ENCODE peak calls at places on chromosomes 1 and 21, in seven cellular contexts. One of them, this sample, is unnamed.

GRCh38 chr1:23620605-23621004 is 61.3 kb upstream of the ID3 start:
- DNase-seq in H1: no peak
- DNase-seq in mesenchymal stem cell: no peak
- DNase-seq in neuronal stem cell: no peak
- DNase-seq in trophoblast cell: no peak
- DNase-seq in mesendoderm: no peak
- DNase-seq in H9: no peak
- DNase-seq in this sample: no peak

GRCh38 chr1:67683736-67684525 is 1.1 kb upstream of the GADD45A start:
- DNase-seq in neuronal stem cell: no peak
- DNase-seq in H9: no peak
- DNase-seq in H1: no peak
- DNase-seq in mesendoderm: no peak
- DNase-seq in trophoblast cell: no peak
- DNase-seq in mesenchymal stem cell: peak
- DNase-seq in this sample: peak

GRCh38 chr1:155669233-155670162 is 19.1 kb downstream of the YY1AP1 start:
- DNase-seq in H1: no peak
- DNase-seq in H9: no peak
- DNase-seq in mesenchymal stem cell: no peak
- DNase-seq in neuronal stem cell: no peak
- DNase-seq in trophoblast cell: peak
- DNase-seq in mesendoderm: no peak
- DNase-seq in this sample: no peak

GRCh38 chr1:8384088-8384487 is 66.2 kb downstream of the SLC45A1 start:
- DNase-seq in mesenchymal stem cell: peak
- DNase-seq in mesendoderm: no peak
- DNase-seq in trophoblast cell: no peak
- DNase-seq in H9: no peak
- DNase-seq in neuronal stem cell: no peak
- DNase-seq in H1: no peak
- DNase-seq in this sample: peak

GRCh38 chr21:45145146-45145545 is 70.8 kb downstream of the ADARB1 start:
- DNase-seq in mesendoderm: no peak
- DNase-seq in mesenchymal stem cell: no peak
- DNase-seq in H1: no peak
- DNase-seq in trophoblast cell: no peak
- DNase-seq in H9: no peak
- DNase-seq in neuronal stem cell: no peak
- DNase-seq in this sample: no peak

GRCh38 chr1:22969224-22969829 is 3.3 kb downstream of the LACTBL1 start:
- DNase-seq in mesendoderm: no peak
- DNase-seq in H1: no peak
- DNase-seq in H9: no peak
- DNase-seq in neuronal stem cell: no peak
- DNase-seq in trophoblast cell: no peak
- DNase-seq in mesenchymal stem cell: peak
- DNase-seq in this sample: peak

GRCh38 chr1:22043175-22043769 is 9.2 kb upstream of the CDC42 start:
- DNase-seq in H1: no peak
- DNase-seq in H9: no peak
- DNase-seq in neuronal stem cell: no peak
- DNase-seq in mesendoderm: no peak
- DNase-seq in trophoblast cell: peak
- DNase-seq in mesenchymal stem cell: no peak
- DNase-seq in this sample: no peak

GRCh38 chr21:29436650-29437049 is 137.9 kb downstream of the BACH1 start:
- DNase-seq in neuronal stem cell: no peak
- DNase-seq in mesendoderm: no peak
- DNase-seq in H1: no peak
- DNase-seq in trophoblast cell: no peak
- DNase-seq in H9: no peak
- DNase-seq in mesenchymal stem cell: no peak
- DNase-seq in this sample: no peak

GRCh38 chr1:156750191-156750931 is 1.1 kb downstream of the HDGF start:
- DNase-seq in neuronal stem cell: no peak
- DNase-seq in H9: no peak
- DNase-seq in H1: no peak
- DNase-seq in mesenchymal stem cell: no peak
- DNase-seq in trophoblast cell: peak
- DNase-seq in mesendoderm: peak
- DNase-seq in this sample: no peak

GRCh38 chr1:146012703-146013565 is 8.6 kb downstream of the HJV start:
- DNase-seq in mesenchymal stem cell: peak
- DNase-seq in trophoblast cell: peak
- DNase-seq in neuronal stem cell: peak
- DNase-seq in mesendoderm: peak
- DNase-seq in H1: no peak
- DNase-seq in H9: no peak
- DNase-seq in this sample: peak

GRCh38 chr1:154707901-154708514 is 100.0 kb upstream of the ADAR start:
- DNase-seq in neuronal stem cell: no peak
- DNase-seq in H1: no peak
- DNase-seq in mesenchymal stem cell: no peak
- DNase-seq in trophoblast cell: no peak
- DNase-seq in mesendoderm: peak
- DNase-seq in H9: no peak
- DNase-seq in this sample: peak

GRCh38 chr1:225735252-225736149 is 42.1 kb upstream of the SRP9 start:
- DNase-seq in H1: no peak
- DNase-seq in mesendoderm: peak
- DNase-seq in neuronal stem cell: no peak
- DNase-seq in mesenchymal stem cell: peak
- DNase-seq in H9: no peak
- DNase-seq in trophoblast cell: no peak
- DNase-seq in this sample: peak

GRCh38 chr21:39763282-39763970 is 18.4 kb downstream of the IGSF5 start:
- DNase-seq in trophoblast cell: no peak
- DNase-seq in mesenchymal stem cell: no peak
- DNase-seq in neuronal stem cell: no peak
- DNase-seq in H1: no peak
- DNase-seq in mesendoderm: no peak
- DNase-seq in H9: no peak
- DNase-seq in this sample: no peak

GRCh38 chr1:227351443-227351842 is 33.2 kb upstream of the CDC42BPA start:
- DNase-seq in mesenchymal stem cell: peak
- DNase-seq in trophoblast cell: no peak
- DNase-seq in H9: no peak
- DNase-seq in H1: no peak
- DNase-seq in neuronal stem cell: no peak
- DNase-seq in mesendoderm: no peak
- DNase-seq in this sample: peak

GRCh38 chr1:90710579-90711536 is 6.2 kb downstream of the BARHL2 start:
- DNase-seq in neuronal stem cell: no peak
- DNase-seq in H9: peak
- DNase-seq in mesendoderm: peak
- DNase-seq in mesenchymal stem cell: no peak
- DNase-seq in trophoblast cell: no peak
- DNase-seq in H1: peak
- DNase-seq in this sample: no peak

GRCh38 chr1:20731057-20731991 is 1.2 kb downstream of the SH2D5 start:
- DNase-seq in H1: peak
- DNase-seq in neuronal stem cell: no peak
- DNase-seq in mesenchymal stem cell: no peak
- DNase-seq in mesendoderm: no peak
- DNase-seq in H9: no peak
- DNase-seq in trophoblast cell: no peak
- DNase-seq in this sample: no peak

GRCh38 chr1:65260851-65261473 is 48.4 kb upstream of the DNAJC6 start:
- DNase-seq in mesendoderm: peak
- DNase-seq in H1: no peak
- DNase-seq in neuronal stem cell: no peak
- DNase-seq in mesenchymal stem cell: peak
- DNase-seq in trophoblast cell: no peak
- DNase-seq in H9: no peak
- DNase-seq in this sample: peak

GRCh38 chr1:65255088-65256050 is 54.0 kb upstream of the DNAJC6 start:
- DNase-seq in H1: peak
- DNase-seq in trophoblast cell: no peak
- DNase-seq in neuronal stem cell: no peak
- DNase-seq in mesenchymal stem cell: peak
- DNase-seq in H9: peak
- DNase-seq in mesendoderm: peak
- DNase-seq in this sample: no peak

GRCh38 chr1:65256860-65257719 is 52.3 kb upstream of the DNAJC6 start:
- DNase-seq in H1: no peak
- DNase-seq in trophoblast cell: no peak
- DNase-seq in mesenchymal stem cell: no peak
- DNase-seq in mesendoderm: peak
- DNase-seq in H9: no peak
- DNase-seq in neuronal stem cell: no peak
- DNase-seq in this sample: no peak

GRCh38 chr1:65263286-65263685 is 46.1 kb upstream of the DNAJC6 start:
- DNase-seq in H1: no peak
- DNase-seq in mesendoderm: no peak
- DNase-seq in H9: no peak
- DNase-seq in neuronal stem cell: no peak
- DNase-seq in trophoblast cell: no peak
- DNase-seq in mesenchymal stem cell: no peak
- DNase-seq in this sample: no peak

GRCh38 chr1:65259816-65260215 is 49.5 kb upstream of the DNAJC6 start:
- DNase-seq in neuronal stem cell: no peak
- DNase-seq in H1: no peak
- DNase-seq in trophoblast cell: no peak
- DNase-seq in mesendoderm: no peak
- DNase-seq in H9: no peak
- DNase-seq in mesenchymal stem cell: no peak
- DNase-seq in this sample: no peak
- H2BK5ac ChIP-seq in neuronal stem cell: no peak
- H2BK5ac ChIP-seq in H1: no peak
- H2BK5ac ChIP-seq in trophoblast cell: no peak
- H2BK5ac ChIP-seq in mesendoderm: no peak
- H2BK5ac ChIP-seq in H9: no peak
- H2BK5ac ChIP-seq in mesenchymal stem cell: no peak
- H2BK5ac ChIP-seq in this sample: no peak

GRCh38 chr1:178050084-178050483 is 43.8 kb upstream of the RASAL2 start:
- DNase-seq in trophoblast cell: no peak
- DNase-seq in neuronal stem cell: no peak
- DNase-seq in mesendoderm: no peak
- DNase-seq in H1: no peak
- DNase-seq in mesenchymal stem cell: no peak
- DNase-seq in H9: peak
- DNase-seq in this sample: no peak

GRCh38 chr1:178048883-178049282 is 45.0 kb upstream of the RASAL2 start:
- DNase-seq in mesendoderm: no peak
- DNase-seq in H1: no peak
- DNase-seq in neuronal stem cell: no peak
- DNase-seq in trophoblast cell: peak
- DNase-seq in mesenchymal stem cell: no peak
- DNase-seq in H9: no peak
- DNase-seq in this sample: no peak

GRCh38 chr1:178046856-178047255 is 47.0 kb upstream of the RASAL2 start:
- DNase-seq in trophoblast cell: no peak
- DNase-seq in mesenchymal stem cell: no peak
- DNase-seq in mesendoderm: no peak
- DNase-seq in neuronal stem cell: no peak
- DNase-seq in H9: no peak
- DNase-seq in H1: no peak
- DNase-seq in this sample: no peak

GRCh38 chr1:178048426-178048825 is 45.5 kb upstream of the RASAL2 start:
- DNase-seq in mesendoderm: no peak
- DNase-seq in H1: no peak
- DNase-seq in trophoblast cell: no peak
- DNase-seq in H9: no peak
- DNase-seq in mesenchymal stem cell: no peak
- DNase-seq in neuronal stem cell: no peak
- DNase-seq in this sample: peak

DNA sequence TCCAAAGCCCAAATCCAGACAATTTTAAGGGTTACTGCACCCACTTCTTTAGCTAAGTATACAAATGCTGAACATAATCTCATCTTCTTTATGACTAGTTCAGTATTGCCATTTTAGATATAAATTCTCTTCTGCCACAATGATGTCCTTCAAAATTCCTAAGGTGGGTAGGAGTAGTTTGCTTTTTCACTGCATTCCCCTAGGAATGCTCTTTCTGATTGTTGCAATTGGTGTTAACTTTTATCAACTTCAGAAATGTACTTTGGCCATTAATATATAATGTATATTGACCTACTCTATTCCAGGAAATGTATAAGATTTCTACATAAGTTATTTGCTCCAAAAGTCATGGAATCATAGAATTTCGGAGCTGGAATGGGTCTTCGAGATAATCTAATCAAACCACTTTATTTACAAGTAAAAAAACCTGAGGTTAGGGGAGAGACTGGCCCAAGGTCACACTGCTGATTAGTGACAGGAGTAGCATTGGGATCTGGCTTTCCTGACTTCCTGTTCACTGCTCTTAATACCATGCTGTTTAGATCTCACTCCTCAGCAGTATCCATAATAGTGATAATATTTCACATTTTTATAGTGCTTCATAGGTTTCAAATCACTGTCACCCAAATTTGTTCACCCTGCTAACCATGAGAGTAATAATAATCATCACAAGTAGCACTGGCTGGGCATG is 46.4 kb upstream of the RASAL2 start:
- DNase-seq in H9: no peak
- DNase-seq in trophoblast cell: no peak
- DNase-seq in mesenchymal stem cell: no peak
- DNase-seq in H1: no peak
- DNase-seq in mesendoderm: no peak
- DNase-seq in neuronal stem cell: no peak
- DNase-seq in this sample: no peak
- H2BK5ac ChIP-seq in H9: no peak
- H2BK5ac ChIP-seq in trophoblast cell: no peak
- H2BK5ac ChIP-seq in mesenchymal stem cell: no peak
- H2BK5ac ChIP-seq in H1: no peak
- H2BK5ac ChIP-seq in mesendoderm: no peak
- H2BK5ac ChIP-seq in neuronal stem cell: no peak
- H2BK5ac ChIP-seq in this sample: no peak

GRCh38 chr1:198220428-198220827 is 63.6 kb downstream of the NEK7 start:
- DNase-seq in H1: no peak
- DNase-seq in trophoblast cell: no peak
- DNase-seq in H9: no peak
- DNase-seq in neuronal stem cell: no peak
- DNase-seq in mesendoderm: no peak
- DNase-seq in mesenchymal stem cell: no peak
- DNase-seq in this sample: peak
- H2BK5ac ChIP-seq in H1: no peak
- H2BK5ac ChIP-seq in trophoblast cell: no peak
- H2BK5ac ChIP-seq in H9: no peak
- H2BK5ac ChIP-seq in neuronal stem cell: no peak
- H2BK5ac ChIP-seq in mesendoderm: no peak
- H2BK5ac ChIP-seq in mesenchymal stem cell: no peak
- H2BK5ac ChIP-seq in this sample: peak

DNA sequence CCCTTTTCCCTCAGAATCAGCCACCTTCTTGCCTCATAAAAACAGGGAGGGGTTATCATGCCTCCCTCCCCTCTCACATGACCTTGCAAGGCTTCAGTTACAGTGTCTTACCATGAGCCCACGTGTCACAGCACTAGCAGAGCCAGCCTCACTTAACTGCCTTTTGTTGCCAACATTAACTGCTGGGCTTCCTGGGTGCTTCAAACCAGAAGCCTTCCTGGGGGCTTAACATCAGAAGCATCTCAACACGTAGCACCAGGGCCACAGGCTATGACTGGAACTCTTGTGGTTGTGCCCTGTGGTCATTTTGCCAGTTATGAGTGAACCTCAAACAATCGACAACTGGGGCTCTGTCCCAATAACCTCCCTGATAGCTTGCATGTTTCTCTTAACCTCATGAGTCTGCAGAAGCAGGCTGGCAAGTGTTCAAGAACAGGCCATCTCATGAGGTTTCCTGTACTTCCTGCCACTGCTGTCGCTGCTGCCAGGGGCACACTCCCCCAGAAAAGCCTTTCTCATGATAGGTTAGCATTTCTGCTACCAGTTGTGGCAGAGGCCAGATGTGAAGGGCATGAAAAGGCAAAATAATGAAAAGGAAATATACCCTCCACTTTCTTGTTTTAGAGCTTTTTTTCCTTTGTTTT is 132.2 kb downstream of the GLUL start:
- DNase-seq in trophoblast cell: no peak
- DNase-seq in H1: no peak
- DNase-seq in mesenchymal stem cell: peak
- DNase-seq in neuronal stem cell: no peak
- DNase-seq in mesendoderm: no peak
- DNase-seq in H9: no peak
- DNase-seq in this sample: no peak
- H2BK5ac ChIP-seq in trophoblast cell: no peak
- H2BK5ac ChIP-seq in H1: no peak
- H2BK5ac ChIP-seq in mesenchymal stem cell: no peak
- H2BK5ac ChIP-seq in neuronal stem cell: no peak
- H2BK5ac ChIP-seq in mesendoderm: no peak
- H2BK5ac ChIP-seq in H9: no peak
- H2BK5ac ChIP-seq in this sample: no peak

This sample was measured in IMR-90.